ENCODE peak calls at places on chromosome 22, in seven cellular contexts. T is fibroblast of lung; Z is activated T-cell treated with anti-CD3 and anti-CD28 coated beads, Interleukin-2, amount 50 U/mL, for 1 hour; M is kidney epithelial cell; J is neuronal stem cell; C is AG04450; R is amniotic stem cell. W is an unnamed sample.

GRCh38 chr22:19514831-19515565 is 9.2 kb downstream of the CLDN5 start:
- DNase-seq in J (no peak), R (no peak), T (no peak), M (no peak), Z (no peak), C (no peak), W (no peak)

GRCh38 chr22:39080052-39080762 is 3.1 kb downstream of the APOBEC3G start:
- DNase-seq in J (no peak), C (no peak), Z (no peak), R (no peak), T (no peak), M (no peak), W (no peak)

GRCh38 chr22:46107089-46107664 is 43.1 kb upstream of the PPARA start:
- DNase-seq in R (no peak), J (no peak), M (no peak), C (no peak), Z (no peak), T (no peak), W (no peak)

GRCh38 chr22:20203142-20204099 is 52.6 kb upstream of the CCDC188 start:
- DNase-seq in T (peak; percentile 36), R (no peak), J (peak; percentile 95), M (peak; percentile 31), C (no peak), Z (no peak), W (peak; percentile 9)

GRCh38 chr22:37180531-37181231 is 7.4 kb downstream of the C1QTNF6 start:
- DNase-seq in Z (no peak), J (no peak), R (no peak), M (no peak), T (no peak), C (no peak), W (no peak)

GRCh38 chr22:40410272-40410671 is 39.9 kb downstream of the SGSM3 start:
- DNase-seq in M (no peak), Z (no peak), T (no peak), J (no peak), C (no peak), R (no peak), W (no peak)

GRCh38 chr22:50260801-50261614 is 475 bp downstream of the MAPK12 start:
- DNase-seq in T (peak; percentile 67), C (no peak), R (no peak), Z (no peak), M (no peak), J (no peak), W (peak; percentile 61)

GRCh38 chr22:46622081-46622521 is 1.9 kb downstream of the GRAMD4 start:
- DNase-seq in C (no peak), J (no peak), M (no peak), T (no peak), Z (no peak), R (no peak), W (no peak)

GRCh38 chr22:17867160-17867785 is 93.0 kb upstream of the BID start:
- DNase-seq in Z (no peak), R (no peak), J (no peak), C (no peak), M (no peak), T (no peak), W (no peak)

GRCh38 chr22:35648066-35649025 is at the start of gene APOL6:
- DNase-seq in R (no peak), J (no peak), Z (peak; percentile 62), M (no peak), T (peak; percentile 92), C (no peak), W (peak; percentile 75)

GRCh38 chr22:34150023-34150422 is 229.7 kb upstream of the LARGE1 start:
- DNase-seq in R (no peak), J (no peak), T (no peak), Z (no peak), C (no peak), M (no peak), W (no peak)

GRCh38 chr22:34390400-34390799 is 470.1 kb upstream of the LARGE1 start:
- DNase-seq in R (no peak), C (no peak), M (no peak), T (no peak), J (no peak), Z (no peak), W (no peak)

GRCh38 chr22:44329179-44329796 is 16.5 kb upstream of the SHISAL1 start:
- DNase-seq in Z (no peak), T (no peak), C (no peak), R (no peak), M (no peak), J (no peak), W (no peak)

GRCh38 chr22:28000361-28000760 is 81.3 kb upstream of the PITPNB start:
- DNase-seq in Z (no peak), T (no peak), C (no peak), J (no peak), M (no peak), R (no peak), W (no peak)

GRCh38 chr22:32446321-32446720 is 17.9 kb downstream of the BPIFC start:
- DNase-seq in T (no peak), C (no peak), R (no peak), J (no peak), M (no peak), Z (no peak), W (no peak)

GRCh38 chr22:37632174-37633081 is 7.0 kb upstream of the SH3BP1 start:
- DNase-seq in J (no peak), R (no peak), C (no peak), Z (no peak), T (no peak), M (no peak), W (no peak)

GRCh38 chr22:44860311-44860710 is 107.9 kb downstream of the ARHGAP8 start:
- DNase-seq in C (no peak), M (no peak), R (no peak), T (no peak), J (no peak), Z (no peak), W (no peak)

GRCh38 chr22:45612940-45613339 is 58.7 kb upstream of the ATXN10 start:
- DNase-seq in M (no peak), T (no peak), Z (no peak), J (no peak), R (no peak), C (no peak), W (peak; percentile 32)

GRCh38 chr22:22574361-22574760 is 15.3 kb upstream of the PRAME start:
- DNase-seq in M (no peak), J (no peak), T (no peak), C (no peak), R (no peak), Z (no peak), W (no peak)

GRCh38 chr22:22037740-22038139 is 55.2 kb upstream of the TOP3B start:
- DNase-seq in M (no peak), R (peak; percentile 9), J (peak; percentile 33), T (peak; percentile 59), Z (no peak), C (peak; percentile 36), W (no peak)